ENCODE peak calls at places on chromosome 16, in seven cellular contexts. V is IMR-90, G is heart left ventricle, L is breast epithelium, J is lower leg skin, M is HCT116, T is A549. Y is an unnamed sample.

GRCh38 chr16:27323781-27324561 is 10.2 kb downstream of the IL4R start:
- DNase-seq in M (no peak), L (no peak), J (no peak), G (no peak), V (no peak), T (no peak), Y (no peak)

GRCh38 chr16:54493076-54493475 is 206.5 kb upstream of the IRX3 start:
- DNase-seq in T (no peak), M (no peak), L (no peak), V (no peak), G (no peak), J (no peak), Y (no peak)

GRCh38 chr16:17474037-17474436 is 3.3 kb upstream of the XYLT1 start:
- DNase-seq in V (no peak), M (no peak), J (no peak), G (no peak), L (no peak), T (no peak), Y (no peak)

GRCh38 chr16:27401768-27402568 is at the start of gene IL21R:
- DNase-seq in G (peak), T (no peak), L (no peak), M (no peak), V (peak), J (no peak), Y (no peak)

GRCh38 chr16:87133966-87134945 is 182.9 kb downstream of the C16orf95 start:
- DNase-seq in L (no peak), V (no peak), G (no peak), M (no peak), J (no peak), T (no peak), Y (no peak)

GRCh38 chr16:59905628-59906027 is 1171.5 kb upstream of the GOT2 start:
- DNase-seq in G (no peak), T (peak), M (no peak), J (no peak), V (no peak), L (no peak), Y (no peak)

GRCh38 chr16:48912360-48912759 is 302.4 kb upstream of the N4BP1 start:
- DNase-seq in T (no peak), G (no peak), V (no peak), M (no peak), J (no peak), L (no peak), Y (no peak)

GRCh38 chr16:4415538-4416199 is 727 bp downstream of the CORO7 start:
- DNase-seq in J (no peak), T (peak), G (peak), L (no peak), M (no peak), V (no peak), Y (peak)

GRCh38 chr16:54928421-54929089 is 2.1 kb upstream of the IRX5 start:
- DNase-seq in T (peak), L (peak), V (no peak), J (peak), M (no peak), G (peak), Y (peak)

GRCh38 chr16:87556941-87557459 is 45.3 kb upstream of the JPH3 start:
- DNase-seq in G (peak), T (no peak), M (no peak), V (peak), L (no peak), J (no peak), Y (no peak)

GRCh38 chr16:69311533-69312388 is 611 bp downstream of the VPS4A start:
- DNase-seq in T (peak), V (no peak), J (no peak), L (no peak), G (no peak), M (no peak), Y (peak)

GRCh38 chr16:7714775-7715174 is 382.1 kb downstream of the RBFOX1 start:
- DNase-seq in L (no peak), T (no peak), V (no peak), G (no peak), J (no peak), M (no peak), Y (no peak)

GRCh38 chr16:88376835-88377726 is 5.7 kb upstream of the ZNF469 start:
- DNase-seq in G (peak), L (no peak), M (no peak), V (no peak), J (no peak), T (no peak), Y (no peak)

GRCh38 chr16:12271006-12271405 is 294.5 kb downstream of the SNX29 start:
- DNase-seq in T (no peak), M (peak), G (no peak), V (peak), L (no peak), J (no peak), Y (peak)

GRCh38 chr16:49350265-49351103 is 23.1 kb upstream of the C16orf78 start:
- DNase-seq in T (peak), G (peak), V (peak), J (peak), M (peak), L (peak), Y (peak)

GRCh38 chr16:50611995-50612848 is 64.0 kb downstream of the NKD1 start:
- DNase-seq in V (no peak), M (no peak), L (no peak), G (no peak), T (no peak), J (no peak), Y (no peak)

GRCh38 chr16:50612849-50613198 is 64.6 kb downstream of the NKD1 start:
- DNase-seq in L (no peak), M (no peak), V (no peak), J (no peak), G (no peak), T (no peak), Y (no peak)

GRCh38 chr16:50609049-50609832 is 61.0 kb downstream of the NKD1 start:
- DNase-seq in M (no peak), L (no peak), G (no peak), T (no peak), J (no peak), V (no peak), Y (no peak)

GRCh38 chr16:50611332-50611934 is 63.2 kb downstream of the NKD1 start:
- DNase-seq in T (no peak), M (no peak), G (no peak), V (peak), L (no peak), J (no peak), Y (no peak)

GRCh38 chr16:50610331-50611262 is 62.4 kb downstream of the NKD1 start:
- DNase-seq in M (no peak), G (no peak), V (no peak), L (no peak), T (no peak), J (no peak), Y (no peak)
- TF ChIP-seq POLR2A in M (no peak), G (no peak), V (no peak), L (no peak), T (no peak), J (no peak), Y (no peak)

DNA sequence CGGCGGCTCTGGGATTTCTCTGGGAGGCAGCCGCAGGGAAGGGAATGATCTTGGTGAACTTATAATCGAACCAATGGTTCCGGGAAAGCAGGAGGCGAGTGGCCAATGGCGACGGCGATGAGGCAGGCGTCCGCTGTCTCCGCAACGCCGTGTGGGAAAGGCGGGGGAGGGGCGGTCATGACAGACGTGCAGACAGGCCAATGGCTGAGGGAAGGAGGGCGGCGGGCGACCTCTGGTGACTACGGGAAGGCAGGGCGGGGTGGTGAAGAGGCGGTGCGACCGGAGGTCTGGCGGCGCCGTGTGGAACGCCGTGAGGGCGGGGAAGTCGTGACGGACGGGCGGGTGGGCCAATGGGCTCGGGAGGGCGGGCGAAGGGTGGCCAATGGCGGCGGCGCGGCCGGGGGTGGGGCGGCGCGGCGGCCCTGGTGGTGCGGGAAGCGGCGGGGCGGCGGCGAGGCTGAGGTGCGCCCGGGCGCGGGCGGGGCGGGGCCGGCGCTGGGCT is at the start of gene RAB40C:
- DNase-seq in V (peak), L (peak), J (peak), G (peak), M (peak), T (peak), Y (peak)
- TF ChIP-seq POLR2A in V (peak), L (no peak), J (no peak), G (no peak), M (no peak), T (no peak), Y (no peak)

GRCh38 chr16:77724174-77724573 is 1.9 kb downstream of the NUDT7 start:
- DNase-seq in V (no peak), G (no peak), T (no peak), M (no peak), J (no peak), L (no peak), Y (no peak)

GRCh38 chr16:77721752-77722314 is 481 bp upstream of the NUDT7 start:
- DNase-seq in M (no peak), J (no peak), T (no peak), L (no peak), V (no peak), G (no peak), Y (no peak)

GRCh38 chr16:77723108-77723514 is 797 bp downstream of the NUDT7 start:
- DNase-seq in M (no peak), J (no peak), G (peak), T (no peak), L (no peak), V (peak), Y (no peak)

GRCh38 chr16:77722315-77723107 is at the start of gene NUDT7:
- DNase-seq in M (peak), J (peak), T (peak), L (peak), G (peak), V (peak), Y (peak)
- TF ChIP-seq POLR2A in M (peak), J (no peak), T (peak), L (no peak), G (peak), V (peak), Y (peak)

DNA sequence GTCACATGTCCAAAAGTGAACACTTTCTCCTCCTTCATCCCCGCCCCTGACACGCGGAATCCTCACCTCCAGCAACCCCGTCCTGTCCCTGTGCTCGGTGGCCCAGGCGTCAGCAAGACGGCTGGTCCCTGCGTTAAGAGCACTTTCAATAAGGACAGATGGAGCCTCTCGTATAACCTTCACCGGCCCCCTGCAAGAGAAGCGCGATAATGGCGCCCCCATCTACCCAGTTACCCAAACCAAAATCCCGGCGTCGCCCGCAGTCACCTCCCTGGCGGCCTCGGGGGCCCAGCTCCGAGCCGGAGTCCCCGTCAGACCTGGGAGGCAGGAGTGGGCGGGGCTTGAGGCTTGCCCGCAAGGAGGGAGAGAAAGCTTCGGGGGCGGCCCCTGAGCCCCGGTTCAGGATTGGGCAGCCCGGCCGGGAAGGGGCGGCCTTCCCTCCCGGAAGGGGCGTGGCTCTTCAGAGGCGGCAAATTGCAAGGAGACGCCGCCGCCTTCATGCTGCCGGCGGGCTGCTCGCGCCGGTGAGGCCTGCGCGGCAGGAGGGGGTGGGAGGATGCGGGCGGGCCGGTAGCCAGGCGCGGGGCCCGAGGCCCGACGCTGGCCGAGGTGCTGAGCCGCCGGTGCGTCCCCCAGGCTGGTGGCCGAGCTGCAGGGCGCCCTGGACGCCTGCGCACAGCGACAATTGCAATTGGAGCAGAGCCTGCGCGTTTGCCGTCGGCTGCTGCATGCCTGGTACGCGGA is at the start of gene TEDC2:
- DNase-seq in G (peak), T (peak), J (peak), L (peak), V (peak), M (peak), Y (peak)
- TF ChIP-seq POLR2A in G (no peak), T (peak), J (no peak), L (no peak), V (no peak), M (peak), Y (peak)

GRCh38 chr16:67561824-67562525 is 351 bp upstream of the CTCF start:
- DNase-seq in J (peak), G (peak), M (peak), L (peak), V (peak), T (peak), Y (peak)

GRCh38 chr16:67563708-67564468 is 1.6 kb downstream of the CTCF start:
- DNase-seq in T (no peak), M (no peak), V (peak), J (peak), L (no peak), G (peak), Y (peak)

GRCh38 chr16:67561501-67561823 is 864 bp upstream of the CTCF start:
- DNase-seq in G (no peak), V (no peak), L (no peak), M (no peak), J (no peak), T (no peak), Y (no peak)

GRCh38 chr16:67562918-67563707 is 787 bp downstream of the CTCF start:
- DNase-seq in G (peak), V (peak), J (no peak), T (no peak), M (peak), L (no peak), Y (peak)

GRCh38 chr16:67562526-67562917 is at the start of gene CTCF:
- DNase-seq in G (peak), L (peak), J (peak), M (peak), T (peak), V (peak), Y (peak)
- TF ChIP-seq POLR2A in G (no peak), L (no peak), J (no peak), M (no peak), T (no peak), V (no peak), Y (no peak)

DNA sequence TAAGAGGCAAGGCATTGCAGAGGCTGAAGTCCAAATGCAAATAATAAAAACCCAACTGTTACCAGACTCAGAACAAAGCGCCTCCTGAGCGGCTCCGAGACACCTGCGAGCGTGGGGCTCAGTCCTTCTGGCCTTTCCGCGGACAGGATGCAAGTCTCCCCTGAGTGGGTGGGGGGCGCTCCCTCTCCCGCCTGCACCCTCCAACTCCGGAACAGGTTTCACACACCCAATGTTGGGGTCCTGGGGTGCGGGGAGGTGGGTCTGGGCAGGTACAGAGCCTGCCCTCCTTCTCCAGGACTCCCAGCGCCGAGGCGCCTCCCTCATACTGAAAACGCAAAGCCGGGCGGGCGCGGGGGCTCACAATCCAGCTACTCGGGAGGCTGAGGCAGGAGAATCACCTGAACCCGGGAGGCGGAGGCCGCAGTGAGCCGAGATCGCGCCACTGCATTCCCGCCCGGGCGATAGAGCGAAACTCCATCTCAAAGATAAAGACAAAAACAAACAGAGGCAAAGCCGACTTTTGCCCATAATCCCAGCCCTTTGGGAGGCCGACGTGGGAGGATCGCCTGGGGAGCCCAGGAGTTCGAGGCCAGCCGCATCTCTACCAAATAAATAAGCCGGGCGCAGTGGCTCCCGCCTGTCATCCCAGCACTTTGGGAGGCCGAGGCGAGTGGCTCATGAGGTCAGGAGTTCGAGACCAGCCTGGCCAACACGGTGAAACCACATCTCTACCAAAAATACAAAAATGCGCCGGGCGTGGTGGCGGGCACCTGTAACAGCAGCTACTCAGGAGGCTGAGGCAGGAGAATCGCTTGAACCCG is 893 bp downstream of the GINS2 start:
- DNase-seq in T (no peak), L (no peak), G (no peak), V (no peak), J (no peak), M (no peak), Y (peak)
- TF ChIP-seq POLR2A in T (no peak), L (no peak), G (no peak), V (no peak), J (no peak), M (no peak), Y (no peak)

GRCh38 chr16:647173-647902 is 1.8 kb upstream of the WDR90 start:
- DNase-seq in T (no peak), L (no peak), J (no peak), V (no peak), G (no peak), M (no peak), Y (no peak)

GRCh38 chr16:648786-649589 is at the start of gene WDR90:
- DNase-seq in T (peak), L (peak), G (peak), V (peak), J (peak), M (peak), Y (peak)

GRCh38 chr16:649646-650045 is 481 bp downstream of the WDR90 start:
- DNase-seq in V (no peak), G (no peak), T (no peak), L (no peak), J (no peak), M (no peak), Y (peak)

GRCh38 chr16:646679-647172 is 2.4 kb upstream of the WDR90 start:
- DNase-seq in G (no peak), L (no peak), T (no peak), J (no peak), M (no peak), V (no peak), Y (no peak)

DNA sequence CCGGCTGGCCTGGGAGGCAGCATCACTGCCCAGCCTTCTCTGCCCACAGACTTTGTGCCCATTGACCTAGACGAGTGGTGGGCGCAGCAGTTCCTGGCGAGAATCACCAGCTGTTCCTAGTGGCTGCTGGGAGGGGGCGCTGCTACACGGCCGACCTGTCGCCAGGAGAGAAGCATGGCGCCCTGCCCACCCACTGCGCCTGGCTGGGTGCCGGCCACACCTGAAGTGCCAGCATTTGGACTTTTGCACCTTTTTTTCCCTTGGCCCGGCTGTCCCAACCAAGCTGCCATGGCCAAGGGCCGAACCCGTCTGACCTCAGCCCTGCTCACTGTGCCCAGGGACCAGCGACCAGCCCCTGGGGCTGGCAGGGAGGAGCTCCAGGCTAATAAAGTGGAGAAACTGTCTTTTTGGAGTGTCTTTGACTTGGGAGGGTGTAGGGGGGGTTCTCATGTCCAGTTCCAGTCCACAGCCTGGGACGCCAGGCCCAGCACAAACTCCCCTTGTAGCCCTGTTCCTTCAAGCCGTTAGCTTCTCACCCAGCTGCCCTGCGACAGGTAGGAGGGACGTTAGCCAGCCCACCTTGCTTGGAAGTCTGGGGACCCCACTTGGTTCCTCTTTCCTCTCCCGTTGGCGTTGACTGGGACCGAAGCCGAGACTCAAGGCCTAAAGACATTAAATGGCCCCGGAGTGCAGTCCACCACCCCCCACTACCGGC is 937 bp upstream of the WDR90 start:
- DNase-seq in J (no peak), T (no peak), G (no peak), M (no peak), L (no peak), V (no peak), Y (peak)
- TF ChIP-seq POLR2A in J (no peak), T (no peak), G (no peak), M (no peak), L (no peak), V (no peak), Y (no peak)

GRCh38 chr16:84086357-84086756 is 30.4 kb downstream of the MBTPS1 start:
- DNase-seq in L (no peak), J (no peak), V (no peak), T (no peak), M (no peak), G (peak), Y (no peak)

GRCh38 chr16:84087461-84088151 is 29.1 kb downstream of the MBTPS1 start:
- DNase-seq in T (no peak), M (no peak), G (no peak), J (no peak), V (no peak), L (no peak), Y (no peak)

GRCh38 chr16:84086996-84087395 is 29.7 kb downstream of the MBTPS1 start:
- DNase-seq in J (no peak), T (no peak), M (no peak), V (no peak), G (no peak), L (no peak), Y (no peak)

GRCh38 chr16:84090212-84090611 is 26.5 kb downstream of the MBTPS1 start:
- DNase-seq in V (no peak), T (no peak), L (no peak), J (no peak), G (no peak), M (no peak), Y (no peak)

GRCh38 chr16:84088695-84089395 is 27.9 kb downstream of the MBTPS1 start:
- DNase-seq in L (peak), J (no peak), V (no peak), T (no peak), M (no peak), G (peak), Y (peak)
- TF ChIP-seq POLR2A in L (no peak), J (no peak), V (no peak), T (no peak), M (no peak), G (no peak), Y (no peak)